ENCODE peak calls at places on chromosomes 11 and 22, in five cellular contexts. L, H, J, G and W are unnamed samples.
A peak's percentile ranks its signal among the peaks of the same experiment; 100 is the strongest.

GRCh38 chr11:119975561-119976152 is 162.3 kb downstream of the TRIM29 start:
- DNase-seq in G (no peak), H (no peak), L (no peak), J (no peak), W (no peak)

GRCh38 chr22:39135092-39135896 is 17.2 kb downstream of the CBX7 start:
- DNase-seq in J (no peak), G (no peak), H (no peak), L (no peak), W (no peak)

GRCh38 chr11:87966744-87967143 is 208.5 kb downstream of the RAB38 start:
- DNase-seq in J (no peak), H (no peak), G (no peak), L (no peak), W (no peak)

GRCh38 chr22:44638966-44639739 is 62.9 kb upstream of the PRR5 start:
- DNase-seq in H (no peak), L (peak; percentile 59), G (peak; percentile 28), J (no peak), W (no peak)

GRCh38 chr11:1498262-1498661 is 11.7 kb upstream of the MOB2 start:
- DNase-seq in H (no peak), G (no peak), J (no peak), L (peak; percentile 35), W (no peak)

GRCh38 chr11:69217276-69218105 is 61.8 kb downstream of the SMIM38 start:
- DNase-seq in J (peak; percentile 56), G (no peak), L (peak; percentile 73), H (no peak), W (no peak)

GRCh38 chr11:118524757-118525465 is 2.4 kb upstream of the TTC36 start:
- DNase-seq in H (no peak), L (no peak), G (no peak), J (no peak), W (no peak)

GRCh38 chr11:123478352-123478986 is 48.4 kb downstream of the GRAMD1B start:
- DNase-seq in H (no peak), L (no peak), G (peak; percentile 30), J (no peak), W (no peak)

GRCh38 chr11:76797341-76798201 is 14.4 kb downstream of the TSKU start:
- DNase-seq in G (no peak), L (no peak), J (peak; percentile 68), H (no peak), W (no peak)

GRCh38 chr11:87908086-87908485 is 267.2 kb downstream of the RAB38 start:
- DNase-seq in H (no peak), L (no peak), G (no peak), J (no peak), W (no peak)

GRCh38 chr11:69442012-69442806 is 39.3 kb upstream of the LINC01488 start:
- DNase-seq in G (no peak), H (no peak), J (no peak), L (no peak), W (no peak)

GRCh38 chr22:47600791-47601400 is 838.4 kb downstream of the TBC1D22A start:
- DNase-seq in H (no peak), J (no peak), L (peak; percentile 26), G (no peak), W (no peak)

GRCh38 chr11:113578164-113578455 is 102.9 kb upstream of the DRD2 start:
- DNase-seq in G (no peak), H (no peak), J (no peak), L (no peak), W (no peak)

GRCh38 chr11:113579292-113579940 is 104.2 kb upstream of the DRD2 start:
- DNase-seq in L (no peak), H (no peak), J (no peak), G (no peak), W (no peak)

GRCh38 chr11:113584371-113584770 is 109.2 kb upstream of the DRD2 start:
- DNase-seq in H (no peak), J (no peak), L (no peak), G (no peak), W (no peak)

GRCh38 chr11:113578715-113579250 is 103.6 kb upstream of the DRD2 start:
- DNase-seq in H (no peak), G (no peak), L (no peak), J (no peak), W (no peak)

GRCh38 chr11:113581713-113582112 is 106.5 kb upstream of the DRD2 start:
- DNase-seq in G (no peak), J (no peak), L (no peak), H (no peak), W (no peak)
- TF ChIP-seq CTCF in G (no peak), J (no peak), L (no peak), H (no peak), W (no peak)

GRCh38 chr11:111920908-111921307 is 2.2 kb downstream of the C11orf52 start:
- DNase-seq in L (no peak), H (no peak), J (no peak), G (no peak), W (no peak)

GRCh38 chr11:111917312-111917711 is 1.4 kb upstream of the C11orf52 start:
- DNase-seq in H (no peak), L (no peak), J (no peak), G (no peak), W (no peak)

GRCh38 chr11:111916768-111917167 is 1.9 kb upstream of the C11orf52 start:
- DNase-seq in G (no peak), J (no peak), L (no peak), H (no peak), W (no peak)

GRCh38 chr11:111917788-111918187 is 925 bp upstream of the C11orf52 start:
- DNase-seq in G (no peak), H (no peak), L (no peak), J (no peak), W (no peak)

DNA sequence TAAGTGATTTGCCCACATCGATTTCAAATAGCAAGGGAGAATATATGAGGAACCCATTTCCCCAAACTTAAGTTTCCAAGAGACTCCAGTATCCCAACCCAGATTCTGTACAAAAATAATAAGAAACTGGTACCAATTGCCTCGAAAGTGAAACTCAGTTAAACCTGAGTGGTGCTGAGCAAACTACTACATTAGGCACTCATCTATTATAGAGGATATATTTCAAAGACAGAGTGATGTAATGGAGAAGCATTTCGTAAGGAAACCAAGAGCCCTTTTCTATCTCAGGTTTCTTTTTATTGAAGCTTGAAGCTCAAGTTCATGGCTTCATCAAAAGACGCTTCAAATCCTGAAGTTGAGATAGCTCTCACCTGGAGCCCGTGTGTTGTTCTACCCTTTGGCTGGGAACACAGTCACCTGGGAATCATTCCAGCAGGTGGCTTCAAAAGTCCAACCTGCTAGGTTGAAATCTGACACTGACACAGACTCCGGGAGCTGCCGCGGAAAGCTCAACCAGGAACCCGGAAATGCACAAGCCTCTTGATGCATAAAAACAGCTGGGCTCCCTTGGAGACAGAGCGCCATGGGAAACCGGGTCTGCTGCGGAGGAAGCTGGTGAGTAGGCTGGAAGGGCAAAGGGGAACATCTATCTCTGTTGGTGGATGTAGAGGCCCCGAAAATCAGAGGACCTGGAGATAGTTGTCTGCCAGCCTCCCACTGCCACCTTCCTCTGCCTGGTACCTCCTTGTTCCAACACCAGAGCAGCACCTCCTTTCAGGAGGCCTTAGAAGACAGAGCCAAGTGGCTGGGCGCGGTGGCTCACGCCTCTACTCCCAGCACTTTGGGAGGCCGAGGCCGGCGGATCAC is at the start of gene C11orf52:
- DNase-seq in G (peak; percentile 86), H (no peak), J (no peak), L (peak; percentile 82), W (no peak)
- H3K4me3 ChIP-seq in G (peak within 1 kb of the TSS; percentile 53), H (peak within 1 kb of the TSS; percentile 29), J (no peak within 1 kb of the TSS), L (peak within 1 kb of the TSS; percentile 34), W (no peak within 1 kb of the TSS)

DNA sequence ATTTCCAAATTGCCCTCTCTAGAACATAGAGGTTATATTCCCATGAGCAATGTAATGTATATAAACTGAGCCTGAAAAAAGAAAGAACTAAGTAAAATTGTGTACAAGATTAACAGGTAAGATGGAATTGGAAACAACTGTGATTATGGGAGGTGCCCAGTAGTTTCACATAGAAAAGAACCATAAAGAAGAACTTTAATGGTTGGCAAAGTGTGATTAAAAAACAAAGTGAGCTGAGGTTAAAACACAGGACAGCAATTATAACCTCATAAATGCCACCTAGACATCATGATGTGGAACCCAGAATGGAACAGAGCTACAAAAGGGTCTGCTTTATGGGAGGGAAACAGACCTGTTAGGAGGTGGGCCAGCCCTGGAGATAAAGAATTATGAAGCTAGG is 58.6 kb downstream of the CYB5R2 start:
- DNase-seq in L (no peak), H (no peak), G (no peak), J (no peak), W (no peak)
- H3K27ac ChIP-seq in L (no peak overlapping the region), H (no peak overlapping the region), G (no peak overlapping the region), J (no peak overlapping the region), W (no peak overlapping the region)

GRCh38 chr22:21020802-21021429 is 6.0 kb downstream of the P2RX6 start:
- DNase-seq in L (no peak), G (no peak), J (no peak), H (no peak), W (no peak)
- TF ChIP-seq CTCF in L (peak; percentile 14), G (no peak), J (no peak), H (no peak), W (no peak)

GRCh38 chr11:67442504-67443398 is 525 bp downstream of the CORO1B start:
- DNase-seq in H (no peak), L (no peak), G (no peak), J (no peak), W (no peak)
- H3K4me3 ChIP-seq in H (peak overlapping the region; percentile 89), L (peak overlapping the region; percentile 92), G (peak overlapping the region; percentile 79), J (peak overlapping the region; percentile 79), W (peak overlapping the region; percentile 78)

GRCh38 chr11:11978792-11979486 is 29.5 kb downstream of the DKK3 start:
- DNase-seq in L (peak; percentile 65), G (peak; percentile 52), H (no peak), J (peak; percentile 88), W (peak; percentile 48)

GRCh38 chr11:11976476-11977187 is 31.8 kb downstream of the DKK3 start:
- DNase-seq in J (peak; percentile 77), G (peak; percentile 14), L (peak; percentile 61), H (no peak), W (no peak)

GRCh38 chr11:11975201-11976092 is 33.0 kb downstream of the DKK3 start:
- DNase-seq in G (peak; percentile 10), H (no peak), L (peak; percentile 27), J (peak; percentile 55), W (no peak)

GRCh38 chr11:11978098-11978637 is 30.3 kb downstream of the DKK3 start:
- DNase-seq in G (peak; percentile 9), L (no peak), H (no peak), J (no peak), W (no peak)

DNA sequence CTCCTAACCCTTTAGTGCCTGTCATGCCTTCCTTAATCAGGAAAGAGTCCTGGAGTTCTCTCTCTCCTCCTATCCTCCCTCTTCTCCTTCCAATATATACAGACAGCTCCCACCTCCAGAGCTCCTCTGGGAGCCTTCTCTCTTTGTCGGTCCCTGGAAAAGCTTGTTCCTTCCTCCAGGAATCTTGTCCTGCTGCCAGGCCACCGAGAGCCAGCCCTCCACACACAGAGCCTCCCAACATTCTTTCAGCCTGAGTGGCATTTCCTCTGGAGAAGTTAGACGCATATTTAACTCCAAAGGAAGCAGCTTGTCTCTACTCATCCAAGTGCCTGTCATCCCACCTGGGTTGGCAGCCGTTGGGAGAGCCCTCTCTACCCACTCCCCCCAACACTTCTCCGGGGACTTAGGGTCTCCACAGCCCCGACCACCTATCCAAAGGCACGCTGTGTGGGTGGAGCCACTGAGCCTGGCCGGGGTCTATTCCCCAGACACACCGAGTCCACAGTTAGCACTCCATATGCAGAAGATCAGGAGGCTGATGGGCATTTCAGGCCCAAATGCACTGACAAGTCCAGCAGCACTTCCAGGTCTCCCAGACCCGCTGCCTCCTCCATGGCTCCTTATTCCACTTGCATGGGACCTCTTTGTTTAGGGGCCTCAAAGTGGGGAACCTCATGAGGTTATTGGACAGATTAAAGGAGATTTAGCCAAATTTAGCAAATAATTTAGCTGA is 31.1 kb downstream of the DKK3 start:
- DNase-seq in H (no peak), J (peak; percentile 88), G (peak; percentile 70), L (peak; percentile 65), W (peak; percentile 60)
- H3K27ac ChIP-seq in H (peak overlapping the region; percentile 78), J (peak overlapping the region; percentile 97), G (peak overlapping the region; percentile 87), L (peak overlapping the region; percentile 72), W (peak overlapping the region; percentile 86)

GRCh38 chr11:19398772-19399542 is 158.2 kb upstream of the E2F8 start:
- DNase-seq in J (peak; percentile 71), G (no peak), H (no peak), L (no peak), W (peak; percentile 83)
- TF ChIP-seq CTCF in J (no peak), G (no peak), H (no peak), L (no peak), W (no peak)